ENCODE peak calls at places on chromosome 13, in six cellular contexts. One of them, this sample, is unnamed.

GRCh38 chr13:45108716-45109706 is 11.3 kb upstream of the GTF2F2 start:
- DNase-seq in esophagus muscularis mucosa: no peak
- DNase-seq in brain microvascular endothelial cell: peak; percentile 40
- DNase-seq in osteocyte: no peak
- DNase-seq in tibial artery: no peak
- DNase-seq in cardiac muscle cell: no peak
- DNase-seq in this sample: peak; percentile 16

GRCh38 chr13:67075239-67075638 is 154.9 kb downstream of the PCDH9 start:
- DNase-seq in osteocyte: no peak
- DNase-seq in brain microvascular endothelial cell: no peak
- DNase-seq in esophagus muscularis mucosa: no peak
- DNase-seq in cardiac muscle cell: no peak
- DNase-seq in tibial artery: no peak
- DNase-seq in this sample: no peak

GRCh38 chr13:99087954-99088491 is 110.2 kb upstream of the DOCK9 start:
- DNase-seq in cardiac muscle cell: peak; percentile 62
- DNase-seq in tibial artery: no peak
- DNase-seq in brain microvascular endothelial cell: no peak
- DNase-seq in osteocyte: no peak
- DNase-seq in esophagus muscularis mucosa: no peak
- DNase-seq in this sample: peak; percentile 16

GRCh38 chr13:24217601-24218281 is 57.2 kb downstream of the SPATA13 start:
- DNase-seq in osteocyte: no peak
- DNase-seq in tibial artery: no peak
- DNase-seq in cardiac muscle cell: no peak
- DNase-seq in esophagus muscularis mucosa: no peak
- DNase-seq in brain microvascular endothelial cell: no peak
- DNase-seq in this sample: no peak

GRCh38 chr13:63367522-63368198 is 1952.0 kb upstream of the PCDH20 start:
- DNase-seq in brain microvascular endothelial cell: no peak
- DNase-seq in esophagus muscularis mucosa: no peak
- DNase-seq in osteocyte: no peak
- DNase-seq in cardiac muscle cell: no peak
- DNase-seq in tibial artery: no peak
- DNase-seq in this sample: no peak

GRCh38 chr13:91647361-91647970 is 249.0 kb downstream of the GPC5 start:
- DNase-seq in osteocyte: no peak
- DNase-seq in cardiac muscle cell: no peak
- DNase-seq in brain microvascular endothelial cell: no peak
- DNase-seq in tibial artery: no peak
- DNase-seq in esophagus muscularis mucosa: no peak
- DNase-seq in this sample: peak; percentile 49

GRCh38 chr13:36673838-36674326 is at the start of gene SERTM1:
- DNase-seq in tibial artery: no peak
- DNase-seq in osteocyte: no peak
- DNase-seq in brain microvascular endothelial cell: no peak
- DNase-seq in cardiac muscle cell: peak; percentile 82
- DNase-seq in esophagus muscularis mucosa: no peak
- DNase-seq in this sample: peak; percentile 84

GRCh38 chr13:113726961-113727411 is 32.0 kb upstream of the TMEM255B start:
- DNase-seq in tibial artery: no peak
- DNase-seq in esophagus muscularis mucosa: no peak
- DNase-seq in brain microvascular endothelial cell: no peak
- DNase-seq in cardiac muscle cell: no peak
- DNase-seq in osteocyte: no peak
- DNase-seq in this sample: no peak

GRCh38 chr13:98998831-98999634 is 21.2 kb upstream of the DOCK9 start:
- DNase-seq in osteocyte: no peak
- DNase-seq in esophagus muscularis mucosa: no peak
- DNase-seq in brain microvascular endothelial cell: no peak
- DNase-seq in tibial artery: no peak
- DNase-seq in cardiac muscle cell: no peak
- DNase-seq in this sample: no peak

GRCh38 chr13:21014666-21015170 is 46.7 kb downstream of the LATS2 start:
- DNase-seq in esophagus muscularis mucosa: no peak
- DNase-seq in cardiac muscle cell: no peak
- DNase-seq in brain microvascular endothelial cell: peak; percentile 69
- DNase-seq in tibial artery: peak; percentile 50
- DNase-seq in osteocyte: no peak
- DNase-seq in this sample: no peak

GRCh38 chr13:114047358-114047881 is 73.5 kb upstream of the C13orf46 start:
- DNase-seq in osteocyte: no peak
- DNase-seq in tibial artery: no peak
- DNase-seq in brain microvascular endothelial cell: no peak
- DNase-seq in esophagus muscularis mucosa: no peak
- DNase-seq in cardiac muscle cell: no peak
- DNase-seq in this sample: no peak

GRCh38 chr13:42355841-42356575 is 84.1 kb downstream of the AKAP11 start:
- DNase-seq in brain microvascular endothelial cell: no peak
- DNase-seq in cardiac muscle cell: no peak
- DNase-seq in osteocyte: no peak
- DNase-seq in tibial artery: no peak
- DNase-seq in esophagus muscularis mucosa: peak; percentile 45
- DNase-seq in this sample: no peak

GRCh38 chr13:107767119-107767518 is 448.2 kb downstream of the LIG4 start:
- DNase-seq in osteocyte: no peak
- DNase-seq in cardiac muscle cell: no peak
- DNase-seq in brain microvascular endothelial cell: no peak
- DNase-seq in tibial artery: no peak
- DNase-seq in esophagus muscularis mucosa: no peak
- DNase-seq in this sample: no peak

GRCh38 chr13:40779049-40779448 is 8.1 kb upstream of the MRPS31 start:
- DNase-seq in cardiac muscle cell: no peak
- DNase-seq in osteocyte: peak; percentile 51
- DNase-seq in tibial artery: no peak
- DNase-seq in brain microvascular endothelial cell: no peak
- DNase-seq in esophagus muscularis mucosa: no peak
- DNase-seq in this sample: no peak

GRCh38 chr13:95689582-95689926 is 12.6 kb downstream of the DNAJC3 start:
- DNase-seq in osteocyte: no peak
- DNase-seq in tibial artery: no peak
- DNase-seq in brain microvascular endothelial cell: no peak
- DNase-seq in cardiac muscle cell: no peak
- DNase-seq in esophagus muscularis mucosa: no peak
- DNase-seq in this sample: no peak

GRCh38 chr13:101945435-101945834 is 456.4 kb downstream of the FGF14 start:
- DNase-seq in osteocyte: no peak
- DNase-seq in esophagus muscularis mucosa: no peak
- DNase-seq in cardiac muscle cell: no peak
- DNase-seq in tibial artery: no peak
- DNase-seq in brain microvascular endothelial cell: no peak
- DNase-seq in this sample: no peak

GRCh38 chr13:80009760-80010159 is 331.2 kb downstream of the SPRY2 start:
- DNase-seq in tibial artery: no peak
- DNase-seq in cardiac muscle cell: no peak
- DNase-seq in brain microvascular endothelial cell: no peak
- DNase-seq in osteocyte: no peak
- DNase-seq in esophagus muscularis mucosa: no peak
- DNase-seq in this sample: no peak

GRCh38 chr13:44918323-44919102 is 70.8 kb downstream of the NUFIP1 start:
- DNase-seq in esophagus muscularis mucosa: peak; percentile 98
- DNase-seq in osteocyte: peak; percentile 98
- DNase-seq in brain microvascular endothelial cell: peak; percentile 95
- DNase-seq in tibial artery: peak; percentile 90
- DNase-seq in cardiac muscle cell: peak; percentile 89
- DNase-seq in this sample: peak; percentile 89

GRCh38 chr13:44068737-44069136 is 189.0 kb downstream of the LACC1 start:
- DNase-seq in cardiac muscle cell: no peak
- DNase-seq in osteocyte: no peak
- DNase-seq in esophagus muscularis mucosa: no peak
- DNase-seq in brain microvascular endothelial cell: peak; percentile 64
- DNase-seq in tibial artery: no peak
- DNase-seq in this sample: no peak

GRCh38 chr13:25678398-25678797 is 306.6 kb downstream of the ATP8A2 start:
- DNase-seq in esophagus muscularis mucosa: no peak
- DNase-seq in osteocyte: peak; percentile 36
- DNase-seq in cardiac muscle cell: no peak
- DNase-seq in tibial artery: no peak
- DNase-seq in brain microvascular endothelial cell: no peak
- DNase-seq in this sample: no peak
- TF ChIP-seq CTCF in esophagus muscularis mucosa: no peak
- TF ChIP-seq CTCF in osteocyte: no peak
- TF ChIP-seq CTCF in cardiac muscle cell: no peak
- TF ChIP-seq CTCF in tibial artery: no peak
- TF ChIP-seq CTCF in brain microvascular endothelial cell: no peak
- TF ChIP-seq CTCF in this sample: no peak

GRCh38 chr13:109869312-109870237 is 83.2 kb upstream of the IRS2 start:
- DNase-seq in esophagus muscularis mucosa: peak; percentile 85
- DNase-seq in osteocyte: no peak
- DNase-seq in cardiac muscle cell: no peak
- DNase-seq in brain microvascular endothelial cell: peak; percentile 27
- DNase-seq in tibial artery: peak; percentile 27
- DNase-seq in this sample: peak; percentile 9
- TF ChIP-seq CTCF in esophagus muscularis mucosa: peak; percentile 31
- TF ChIP-seq CTCF in osteocyte: no peak
- TF ChIP-seq CTCF in cardiac muscle cell: peak; percentile 46
- TF ChIP-seq CTCF in brain microvascular endothelial cell: peak; percentile 38
- TF ChIP-seq CTCF in tibial artery: no peak
- TF ChIP-seq CTCF in this sample: no peak

GRCh38 chr13:28467034-28467433 is 27.9 kb downstream of the FLT1 start:
- DNase-seq in osteocyte: no peak
- DNase-seq in esophagus muscularis mucosa: no peak
- DNase-seq in cardiac muscle cell: no peak
- DNase-seq in tibial artery: no peak
- DNase-seq in brain microvascular endothelial cell: no peak
- DNase-seq in this sample: no peak

GRCh38 chr13:28469316-28469715 is 25.6 kb downstream of the FLT1 start:
- DNase-seq in cardiac muscle cell: no peak
- DNase-seq in esophagus muscularis mucosa: no peak
- DNase-seq in tibial artery: no peak
- DNase-seq in osteocyte: no peak
- DNase-seq in brain microvascular endothelial cell: no peak
- DNase-seq in this sample: no peak

GRCh38 chr13:28467886-28468519 is 26.9 kb downstream of the FLT1 start:
- DNase-seq in tibial artery: no peak
- DNase-seq in brain microvascular endothelial cell: no peak
- DNase-seq in osteocyte: no peak
- DNase-seq in esophagus muscularis mucosa: no peak
- DNase-seq in cardiac muscle cell: no peak
- DNase-seq in this sample: no peak

GRCh38 chr13:28470286-28470685 is 24.6 kb downstream of the FLT1 start:
- DNase-seq in osteocyte: no peak
- DNase-seq in tibial artery: no peak
- DNase-seq in brain microvascular endothelial cell: no peak
- DNase-seq in cardiac muscle cell: no peak
- DNase-seq in esophagus muscularis mucosa: no peak
- DNase-seq in this sample: no peak

DNA sequence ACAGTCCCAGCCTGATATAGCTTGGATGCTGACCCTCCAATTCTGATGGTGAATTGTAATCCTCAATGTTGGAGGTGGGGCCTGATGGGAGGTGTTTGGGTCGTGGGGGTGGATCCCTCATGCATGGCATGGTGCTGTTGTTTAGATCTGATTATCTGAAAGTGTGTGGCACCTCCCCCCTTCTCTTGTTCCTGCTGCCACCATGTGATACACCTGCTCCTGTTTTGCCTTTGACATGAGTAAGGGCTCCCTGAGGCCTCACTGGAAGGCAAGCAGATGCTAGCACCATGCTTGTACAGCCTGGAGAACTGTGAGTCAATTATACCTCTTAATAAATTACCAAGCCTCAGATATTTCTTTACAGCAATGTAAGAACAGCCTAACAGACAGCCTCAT is 26.4 kb downstream of the FLT1 start:
- DNase-seq in tibial artery: no peak
- DNase-seq in esophagus muscularis mucosa: no peak
- DNase-seq in osteocyte: no peak
- DNase-seq in cardiac muscle cell: no peak
- DNase-seq in brain microvascular endothelial cell: no peak
- DNase-seq in this sample: no peak
- TF ChIP-seq CTCF in tibial artery: no peak
- TF ChIP-seq CTCF in esophagus muscularis mucosa: no peak
- TF ChIP-seq CTCF in osteocyte: no peak
- TF ChIP-seq CTCF in cardiac muscle cell: no peak
- TF ChIP-seq CTCF in brain microvascular endothelial cell: no peak
- TF ChIP-seq CTCF in this sample: no peak

GRCh38 chr13:97268772-97269171 is 46.6 kb downstream of the MBNL2 start:
- DNase-seq in cardiac muscle cell: no peak
- DNase-seq in brain microvascular endothelial cell: no peak
- DNase-seq in osteocyte: no peak
- DNase-seq in esophagus muscularis mucosa: no peak
- DNase-seq in tibial artery: no peak
- DNase-seq in this sample: no peak
- TF ChIP-seq CTCF in cardiac muscle cell: peak; percentile 39
- TF ChIP-seq CTCF in brain microvascular endothelial cell: peak; percentile 36
- TF ChIP-seq CTCF in osteocyte: peak; percentile 30
- TF ChIP-seq CTCF in esophagus muscularis mucosa: no peak
- TF ChIP-seq CTCF in tibial artery: no peak
- TF ChIP-seq CTCF in this sample: no peak

DNA sequence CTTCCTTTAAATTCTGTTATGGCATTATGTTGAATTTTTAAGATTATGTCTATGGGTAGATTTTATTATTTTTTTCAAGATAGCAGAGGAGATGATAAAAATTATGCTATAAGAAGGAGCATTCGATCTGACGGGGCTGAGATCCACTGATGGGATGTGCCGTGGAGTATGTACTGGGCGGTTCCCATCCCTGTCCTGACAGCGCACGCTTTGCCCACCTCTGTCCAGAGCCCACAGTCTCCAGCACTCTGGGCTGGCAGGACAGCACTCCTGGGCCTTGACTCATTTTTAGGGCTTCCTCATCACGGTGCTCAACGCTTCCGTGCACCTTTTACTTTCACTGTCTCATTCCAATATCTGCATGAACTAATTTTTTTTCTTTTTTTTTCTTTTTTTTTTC is 235.5 kb downstream of the TEX29 start:
- DNase-seq in tibial artery: no peak
- DNase-seq in cardiac muscle cell: no peak
- DNase-seq in osteocyte: no peak
- DNase-seq in esophagus muscularis mucosa: no peak
- DNase-seq in brain microvascular endothelial cell: no peak
- DNase-seq in this sample: no peak
- TF ChIP-seq CTCF in tibial artery: no peak
- TF ChIP-seq CTCF in cardiac muscle cell: no peak
- TF ChIP-seq CTCF in osteocyte: no peak
- TF ChIP-seq CTCF in esophagus muscularis mucosa: no peak
- TF ChIP-seq CTCF in brain microvascular endothelial cell: no peak
- TF ChIP-seq CTCF in this sample: no peak

This sample was measured in nephron progenitor cell.